ENCODE peak calls at places on chromosomes 5 and 9, in five cellular contexts. One of them, this sample, is unnamed.

GRCh38 chr5:132677191-132677590 is 3.4 kb downstream of the IL4 start:
- DNase-seq in GM12878: no peak
- DNase-seq in H1: no peak
- DNase-seq in NT2/D1: no peak
- DNase-seq in HepG2: peak
- DNase-seq in this sample: no peak

GRCh38 chr5:38871790-38872551 is 26.2 kb downstream of the OSMR start:
- DNase-seq in GM12878: no peak
- DNase-seq in NT2/D1: no peak
- DNase-seq in HepG2: peak
- DNase-seq in H1: no peak
- DNase-seq in this sample: no peak

GRCh38 chr9:109118802-109119438 is 827 bp downstream of the TMEM245 start:
- DNase-seq in HepG2: peak
- DNase-seq in NT2/D1: peak
- DNase-seq in GM12878: no peak
- DNase-seq in H1: peak
- DNase-seq in this sample: no peak

GRCh38 chr5:602466-603035 is 9.6 kb upstream of the CEP72 start:
- DNase-seq in NT2/D1: no peak
- DNase-seq in GM12878: no peak
- DNase-seq in HepG2: no peak
- DNase-seq in H1: no peak
- DNase-seq in this sample: no peak

GRCh38 chr9:115202960-115203751 is 85.2 kb upstream of the TNC start:
- DNase-seq in H1: no peak
- DNase-seq in HepG2: no peak
- DNase-seq in GM12878: no peak
- DNase-seq in NT2/D1: no peak
- DNase-seq in this sample: no peak

GRCh38 chr9:84754461-84754860 is 84.9 kb downstream of the NTRK2 start:
- DNase-seq in NT2/D1: no peak
- DNase-seq in H1: no peak
- DNase-seq in GM12878: no peak
- DNase-seq in HepG2: no peak
- DNase-seq in this sample: no peak

GRCh38 chr5:110288766-110289165 is 437.7 kb downstream of the TMEM232 start:
- DNase-seq in NT2/D1: no peak
- DNase-seq in GM12878: no peak
- DNase-seq in HepG2: no peak
- DNase-seq in H1: no peak
- DNase-seq in this sample: no peak

GRCh38 chr5:179234563-179235135 is 110.6 kb downstream of the ADAMTS2 start:
- DNase-seq in GM12878: no peak
- DNase-seq in H1: no peak
- DNase-seq in HepG2: no peak
- DNase-seq in NT2/D1: no peak
- DNase-seq in this sample: no peak

GRCh38 chr9:101166717-101167116 is 138.2 kb downstream of the PLPPR1 start:
- DNase-seq in GM12878: no peak
- DNase-seq in HepG2: no peak
- DNase-seq in H1: no peak
- DNase-seq in NT2/D1: no peak
- DNase-seq in this sample: no peak

GRCh38 chr5:159094745-159095144 is 5.0 kb downstream of the EBF1 start:
- DNase-seq in H1: no peak
- DNase-seq in GM12878: no peak
- DNase-seq in NT2/D1: no peak
- DNase-seq in HepG2: peak
- DNase-seq in this sample: peak

GRCh38 chr5:78109891-78110324 is 184.6 kb downstream of the AP3B1 start:
- DNase-seq in NT2/D1: no peak
- DNase-seq in GM12878: peak
- DNase-seq in HepG2: no peak
- DNase-seq in H1: no peak
- DNase-seq in this sample: no peak

GRCh38 chr5:143514915-143515314 is 111.4 kb upstream of the NR3C1 start:
- DNase-seq in H1: no peak
- DNase-seq in HepG2: no peak
- DNase-seq in GM12878: no peak
- DNase-seq in NT2/D1: no peak
- DNase-seq in this sample: no peak

GRCh38 chr9:95793924-95794828 is 81.3 kb upstream of the ERCC6L2 start:
- DNase-seq in H1: no peak
- DNase-seq in GM12878: no peak
- DNase-seq in NT2/D1: no peak
- DNase-seq in HepG2: no peak
- DNase-seq in this sample: no peak

GRCh38 chr9:10144336-10144735 is 468.5 kb downstream of the PTPRD start:
- DNase-seq in HepG2: no peak
- DNase-seq in NT2/D1: no peak
- DNase-seq in GM12878: no peak
- DNase-seq in H1: no peak
- DNase-seq in this sample: no peak

GRCh38 chr5:135013445-135013844 is 20.6 kb downstream of the PITX1 start:
- DNase-seq in HepG2: no peak
- DNase-seq in H1: no peak
- DNase-seq in NT2/D1: no peak
- DNase-seq in GM12878: no peak
- DNase-seq in this sample: no peak

GRCh38 chr5:6719896-6720560 is 6.8 kb downstream of the TENT4A start:
- DNase-seq in HepG2: no peak
- DNase-seq in GM12878: no peak
- DNase-seq in H1: no peak
- DNase-seq in NT2/D1: no peak
- DNase-seq in this sample: no peak

GRCh38 chr9:21381752-21382339 is 3.4 kb downstream of the IFNA2 start:
- DNase-seq in NT2/D1: no peak
- DNase-seq in GM12878: peak
- DNase-seq in H1: no peak
- DNase-seq in HepG2: peak
- DNase-seq in this sample: no peak

GRCh38 chr5:132476853-132477729 is 13.5 kb downstream of the IRF1 start:
- DNase-seq in NT2/D1: no peak
- DNase-seq in HepG2: no peak
- DNase-seq in GM12878: no peak
- DNase-seq in H1: no peak
- DNase-seq in this sample: no peak

GRCh38 chr5:78056901-78057514 is 237.5 kb downstream of the AP3B1 start:
- DNase-seq in HepG2: no peak
- DNase-seq in GM12878: no peak
- DNase-seq in H1: no peak
- DNase-seq in NT2/D1: no peak
- DNase-seq in this sample: no peak

GRCh38 chr5:143244000-143244736 is 159.3 kb downstream of the NR3C1 start:
- DNase-seq in GM12878: no peak
- DNase-seq in HepG2: peak
- DNase-seq in NT2/D1: no peak
- DNase-seq in H1: no peak
- DNase-seq in this sample: no peak

GRCh38 chr5:76958976-76959767 is 6.3 kb downstream of the CRHBP start:
- DNase-seq in GM12878: no peak
- DNase-seq in NT2/D1: no peak
- DNase-seq in H1: no peak
- DNase-seq in HepG2: no peak
- DNase-seq in this sample: no peak

GRCh38 chr5:38316544-38317224 is 58.3 kb downstream of the EGFLAM start:
- DNase-seq in NT2/D1: no peak
- DNase-seq in H1: no peak
- DNase-seq in GM12878: no peak
- DNase-seq in HepG2: no peak
- DNase-seq in this sample: peak

GRCh38 chr9:97293207-97293721 is 14.2 kb upstream of the CCDC180 start:
- DNase-seq in H1: no peak
- DNase-seq in NT2/D1: no peak
- DNase-seq in GM12878: no peak
- DNase-seq in HepG2: peak
- DNase-seq in this sample: no peak

GRCh38 chr5:175830586-175831300 is 40.6 kb upstream of the CPLX2 start:
- DNase-seq in GM12878: no peak
- DNase-seq in NT2/D1: no peak
- DNase-seq in H1: no peak
- DNase-seq in HepG2: no peak
- DNase-seq in this sample: no peak

GRCh38 chr5:176738851-176739250 is 71.5 kb upstream of the UNC5A start:
- DNase-seq in H1: peak
- DNase-seq in NT2/D1: no peak
- DNase-seq in GM12878: no peak
- DNase-seq in HepG2: no peak
- DNase-seq in this sample: no peak

GRCh38 chr5:149938791-149939358 is 5.7 kb downstream of the PDE6A start:
- DNase-seq in NT2/D1: no peak
- DNase-seq in GM12878: no peak
- DNase-seq in HepG2: no peak
- DNase-seq in H1: no peak
- DNase-seq in this sample: no peak

GRCh38 chr9:111891910-111892499 is 4.6 kb upstream of the UGCG start:
- DNase-seq in NT2/D1: no peak
- DNase-seq in HepG2: peak
- DNase-seq in H1: no peak
- DNase-seq in GM12878: no peak
- DNase-seq in this sample: no peak

GRCh38 chr5:77390795-77391194 is 101.3 kb downstream of the WDR41 start:
- DNase-seq in HepG2: peak
- DNase-seq in GM12878: no peak
- DNase-seq in NT2/D1: no peak
- DNase-seq in H1: no peak
- DNase-seq in this sample: no peak

GRCh38 chr5:65790371-65791163 is 68.6 kb downstream of the NLN start:
- DNase-seq in HepG2: no peak
- DNase-seq in GM12878: no peak
- DNase-seq in H1: no peak
- DNase-seq in NT2/D1: no peak
- DNase-seq in this sample: no peak

GRCh38 chr5:3311443-3311842 is 284.2 kb upstream of the IRX1 start:
- DNase-seq in HepG2: no peak
- DNase-seq in H1: no peak
- DNase-seq in GM12878: no peak
- DNase-seq in NT2/D1: no peak
- DNase-seq in this sample: no peak

GRCh38 chr9:106962615-106963363 is 99.8 kb downstream of the ZNF462 start:
- DNase-seq in HepG2: no peak
- DNase-seq in H1: no peak
- DNase-seq in GM12878: no peak
- DNase-seq in NT2/D1: no peak
- DNase-seq in this sample: no peak

GRCh38 chr9:106964329-106964728 is 101.4 kb downstream of the ZNF462 start:
- DNase-seq in NT2/D1: no peak
- DNase-seq in GM12878: peak
- DNase-seq in HepG2: no peak
- DNase-seq in H1: no peak
- DNase-seq in this sample: no peak

GRCh38 chr9:106963684-106964083 is 100.7 kb downstream of the ZNF462 start:
- DNase-seq in GM12878: no peak
- DNase-seq in NT2/D1: no peak
- DNase-seq in H1: no peak
- DNase-seq in HepG2: no peak
- DNase-seq in this sample: no peak

GRCh38 chr9:106966481-106966880 is 103.5 kb downstream of the ZNF462 start:
- DNase-seq in NT2/D1: no peak
- DNase-seq in H1: no peak
- DNase-seq in GM12878: no peak
- DNase-seq in HepG2: no peak
- DNase-seq in this sample: no peak

GRCh38 chr9:106964822-106965525 is 102.0 kb downstream of the ZNF462 start:
- DNase-seq in GM12878: no peak
- DNase-seq in HepG2: no peak
- DNase-seq in H1: no peak
- DNase-seq in NT2/D1: no peak
- DNase-seq in this sample: no peak
- TF ChIP-seq SUZ12 in GM12878: no peak
- TF ChIP-seq SUZ12 in HepG2: no peak
- TF ChIP-seq SUZ12 in H1: no peak
- TF ChIP-seq SUZ12 in NT2/D1: no peak
- TF ChIP-seq SUZ12 in this sample: no peak

GRCh38 chr9:133115604-133116345 is 5.3 kb downstream of the RALGDS start:
- DNase-seq in NT2/D1: no peak
- DNase-seq in GM12878: peak
- DNase-seq in HepG2: no peak
- DNase-seq in H1: no peak
- DNase-seq in this sample: no peak
- TF ChIP-seq SUZ12 in NT2/D1: no peak
- TF ChIP-seq SUZ12 in GM12878: no peak
- TF ChIP-seq SUZ12 in HepG2: no peak
- TF ChIP-seq SUZ12 in H1: no peak
- TF ChIP-seq SUZ12 in this sample: no peak

DNA sequence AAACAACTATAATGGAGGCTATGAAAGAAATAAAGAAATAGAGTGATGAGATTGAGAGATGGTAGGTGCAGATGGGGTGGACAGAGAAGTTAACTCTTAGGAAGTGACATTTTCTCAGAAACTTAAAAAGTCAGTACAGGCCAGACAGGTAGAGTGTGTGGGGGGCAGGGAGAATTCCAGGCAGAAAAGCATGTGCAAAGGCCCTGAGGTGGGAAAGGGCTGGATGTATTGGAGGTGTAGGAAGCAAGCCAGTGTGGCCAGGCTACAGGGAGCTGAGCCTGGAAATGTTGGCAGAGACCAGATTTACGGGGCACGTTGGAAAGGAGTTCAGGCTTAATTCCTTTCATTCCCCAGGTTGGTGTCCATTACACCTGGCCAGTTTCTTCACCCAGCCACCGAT is 116.6 kb upstream of the GPR151 start:
- DNase-seq in GM12878: no peak
- DNase-seq in H1: no peak
- DNase-seq in HepG2: no peak
- DNase-seq in NT2/D1: no peak
- DNase-seq in this sample: no peak
- TF ChIP-seq SUZ12 in GM12878: no peak
- TF ChIP-seq SUZ12 in H1: no peak
- TF ChIP-seq SUZ12 in HepG2: no peak
- TF ChIP-seq SUZ12 in NT2/D1: no peak
- TF ChIP-seq SUZ12 in this sample: no peak

DNA sequence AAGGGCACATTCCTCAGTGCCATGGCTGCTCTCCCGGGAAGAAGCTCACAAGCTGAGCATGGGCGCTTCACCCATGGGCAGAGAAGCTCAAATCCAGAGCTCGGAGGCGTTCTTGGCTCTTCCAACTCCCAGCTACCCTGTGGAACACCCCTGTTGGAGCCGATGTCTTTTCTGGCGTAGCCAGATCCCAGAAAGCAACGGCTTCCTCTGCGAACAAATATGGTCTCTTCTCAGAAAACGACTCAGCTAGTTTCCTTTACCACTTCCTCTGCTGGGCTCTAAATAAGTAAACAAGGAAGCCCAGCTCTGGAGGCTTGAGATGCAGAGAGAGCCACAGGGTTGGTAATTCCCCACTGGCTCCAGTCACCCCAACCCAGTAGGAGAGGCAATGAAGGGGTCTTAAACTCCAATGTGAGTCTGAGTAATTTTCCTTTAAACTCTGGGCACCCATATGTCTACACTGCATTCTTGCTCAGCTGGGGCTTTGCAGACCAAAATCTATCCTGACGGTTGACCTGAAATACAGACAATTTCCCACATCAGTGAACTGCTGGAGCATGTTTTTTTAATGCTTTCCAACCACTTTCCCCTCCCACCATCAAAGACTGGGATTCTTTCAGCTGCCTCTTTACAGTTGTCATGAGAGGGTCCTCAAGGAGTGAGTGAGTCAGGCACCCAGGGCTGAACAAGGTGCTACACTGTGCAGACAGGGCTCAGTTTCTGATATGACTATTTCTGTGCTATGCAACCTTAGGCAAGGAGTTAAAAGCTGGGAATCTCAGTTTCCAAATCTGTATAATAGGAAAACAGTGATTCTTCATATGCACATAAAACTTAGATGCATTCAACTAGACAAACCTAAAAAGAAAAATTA is at the start of gene LCP2:
- DNase-seq in H1: no peak
- DNase-seq in NT2/D1: no peak
- DNase-seq in HepG2: no peak
- DNase-seq in GM12878: no peak
- DNase-seq in this sample: no peak
- TF ChIP-seq SUZ12 in H1: no peak
- TF ChIP-seq SUZ12 in NT2/D1: no peak
- TF ChIP-seq SUZ12 in HepG2: no peak
- TF ChIP-seq SUZ12 in GM12878: no peak
- TF ChIP-seq SUZ12 in this sample: no peak